ENCODE peak calls at places on chromosome 15, in seven cellular contexts. I is mesendoderm, W is H9, H is IMR-90, R is H1, Y is mesenchymal stem cell, P is trophoblast cell. X is an unnamed sample.

GRCh38 chr15:63212050-63212973 is 22.9 kb downstream of the RAB8B start:
- DNase-seq in H (peak), I (no peak), Y (no peak), W (no peak), P (peak), R (no peak), X (no peak)

GRCh38 chr15:100663066-100663465 is 60.7 kb downstream of the ASB7 start:
- DNase-seq in I (peak), W (peak), H (no peak), P (no peak), Y (no peak), R (peak), X (peak)

GRCh38 chr15:68421798-68422402 is 10.1 kb downstream of the ITGA11 start:
- DNase-seq in H (peak), R (no peak), Y (peak), P (no peak), W (peak), I (no peak), X (no peak)

GRCh38 chr15:48144889-48145288 is 24.1 kb downstream of the SLC24A5 start:
- DNase-seq in H (peak), Y (peak), P (no peak), W (no peak), I (no peak), R (no peak), X (no peak)

GRCh38 chr15:25783607-25784131 is 79.5 kb downstream of the ATP10A start:
- DNase-seq in R (peak), P (no peak), W (peak), Y (no peak), I (peak), H (peak), X (peak)

GRCh38 chr15:43169888-43170287 is 15.3 kb upstream of the CCNDBP1 start:
- DNase-seq in P (no peak), I (peak), W (no peak), Y (peak), H (peak), R (no peak), X (no peak)

GRCh38 chr15:75641176-75641498 is 1.1 kb upstream of the IMP3 start:
- DNase-seq in W (no peak), Y (no peak), I (no peak), H (no peak), R (no peak), P (no peak), X (no peak)

GRCh38 chr15:41104234-41104633 is 11.8 kb downstream of the INO80 start:
- DNase-seq in Y (peak), W (no peak), H (peak), I (no peak), P (no peak), R (no peak), X (no peak)

GRCh38 chr15:64089553-64090280 is 3.9 kb downstream of the CIAO2A start:
- DNase-seq in W (no peak), Y (no peak), P (no peak), I (no peak), R (no peak), H (no peak), X (no peak)

GRCh38 chr15:83105450-83105849 is 2.0 kb upstream of the TM6SF1 start:
- DNase-seq in R (no peak), P (no peak), Y (no peak), H (no peak), W (no peak), I (no peak), X (no peak)

GRCh38 chr15:42033214-42033873 is 12.5 kb upstream of the PLA2G4E start:
- DNase-seq in R (no peak), H (no peak), I (no peak), Y (no peak), P (no peak), W (no peak), X (no peak)

GRCh38 chr15:74429784-74430141 is 4.0 kb downstream of the SEMA7A start:
- DNase-seq in P (no peak), Y (no peak), R (no peak), H (no peak), W (no peak), I (no peak), X (no peak)

GRCh38 chr15:74431645-74432044 is 2.1 kb downstream of the SEMA7A start:
- DNase-seq in P (no peak), I (no peak), W (no peak), Y (no peak), H (no peak), R (no peak), X (no peak)

GRCh38 chr15:74428970-74429783 is 4.6 kb downstream of the SEMA7A start:
- DNase-seq in Y (no peak), I (no peak), R (no peak), H (no peak), W (no peak), P (no peak), X (no peak)

GRCh38 chr15:74431116-74431515 is 2.6 kb downstream of the SEMA7A start:
- DNase-seq in W (no peak), R (no peak), P (no peak), Y (no peak), H (no peak), I (no peak), X (no peak)

DNA sequence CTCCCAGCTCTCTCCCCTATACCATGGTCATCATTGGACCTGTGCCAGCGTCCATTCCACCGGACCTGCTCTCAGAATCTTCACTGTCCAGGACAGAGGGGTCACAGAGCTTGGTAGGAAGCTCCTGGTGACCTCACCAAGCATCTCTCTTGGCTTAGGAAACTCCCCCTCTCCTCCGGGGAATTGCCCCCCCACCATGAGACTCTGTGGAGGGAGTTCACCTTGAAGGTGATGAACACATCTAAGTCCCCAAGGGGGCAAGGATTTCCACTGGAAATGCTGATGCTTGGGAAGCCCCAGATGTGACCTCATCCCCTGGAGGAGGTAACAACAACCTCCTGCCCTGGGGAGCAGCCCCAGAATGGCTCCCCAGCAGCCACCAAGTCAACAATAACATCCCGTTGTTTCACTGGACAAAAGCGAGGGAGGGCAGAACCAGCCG is 3.2 kb downstream of the SEMA7A start:
- DNase-seq in I (no peak), Y (no peak), R (no peak), W (no peak), H (no peak), P (no peak), X (no peak)
- H4K8ac ChIP-seq in I (no peak), Y (no peak), R (no peak), W (no peak), H (no peak), P (no peak), X (no peak)

GRCh38 chr15:74364936-74365618 is 2.4 kb downstream of the CYP11A1 start:
- DNase-seq in Y (no peak), R (no peak), P (peak), H (peak), W (peak), I (peak), X (no peak)
- H2BK120ac ChIP-seq in Y (no peak), R (no peak), P (peak), H (no peak), W (no peak), I (peak), X (no peak)

GRCh38 chr15:51677453-51677852 is 3.9 kb upstream of the SCG3 start:
- DNase-seq in W (no peak), Y (no peak), R (no peak), I (no peak), H (no peak), P (no peak), X (no peak)

GRCh38 chr15:51680316-51680715 is 987 bp upstream of the SCG3 start:
- DNase-seq in W (no peak), Y (no peak), P (no peak), I (no peak), H (no peak), R (no peak), X (no peak)

GRCh38 chr15:51678081-51678480 is 3.2 kb upstream of the SCG3 start:
- DNase-seq in P (no peak), W (no peak), R (no peak), I (no peak), Y (peak), H (no peak), X (no peak)

GRCh38 chr15:51681303-51681963 is at the start of gene SCG3:
- DNase-seq in R (peak), W (peak), Y (peak), I (peak), H (peak), P (peak), X (peak)
- H4K8ac ChIP-seq in R (peak), W (no peak), Y (no peak), I (no peak), H (no peak), P (peak), X (no peak)

GRCh38 chr15:101807345-101807945 is 4.1 kb downstream of the OR4F6 start:
- DNase-seq in R (no peak), Y (peak), I (no peak), H (peak), W (no peak), P (no peak), X (no peak)

GRCh38 chr15:101810905-101811304 is 1.1 kb upstream of the OR4F15 start:
- DNase-seq in Y (peak), P (no peak), W (no peak), R (no peak), H (no peak), I (peak), X (peak)

GRCh38 chr15:101805605-101806345 is 2.5 kb downstream of the OR4F6 start:
- DNase-seq in R (no peak), H (no peak), W (no peak), Y (no peak), P (no peak), I (no peak), X (no peak)

GRCh38 chr15:101810451-101810850 is 1.6 kb upstream of the OR4F15 start:
- DNase-seq in P (no peak), Y (no peak), R (no peak), I (no peak), H (no peak), W (no peak), X (no peak)

DNA sequence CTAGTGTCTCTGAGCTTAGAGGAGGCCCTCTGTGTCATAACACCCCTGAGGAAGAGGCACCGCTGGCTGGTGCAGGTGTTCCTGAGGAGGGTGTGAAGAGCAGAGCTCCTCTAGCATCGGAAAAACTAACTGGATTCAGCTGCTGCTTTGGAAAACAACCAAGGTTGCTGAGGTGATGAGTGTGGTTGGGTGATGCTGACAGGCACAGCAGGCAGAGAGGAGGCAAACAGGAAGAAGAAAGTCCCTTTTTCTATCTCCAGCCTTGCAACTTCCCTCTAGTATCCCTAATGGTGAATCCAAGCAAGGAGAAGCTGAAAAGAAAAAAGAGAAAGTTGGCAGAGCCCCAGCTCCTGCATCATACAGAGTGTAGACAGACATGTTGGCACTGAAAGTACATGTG is 3.8 kb upstream of the OR4F15 start:
- DNase-seq in P (no peak), H (peak), I (no peak), Y (peak), R (no peak), W (no peak), X (no peak)
- H2BK120ac ChIP-seq in P (no peak), H (peak), I (no peak), Y (no peak), R (no peak), W (no peak), X (no peak)

X was measured in neuronal stem cell.